ENCODE peak calls at places on chromosomes 6 and 20, in five cellular contexts. T is IMR-90, I is A549, S is GM12878, M is K562. L is an unnamed sample.

GRCh38 chr20:32004963-32005362 is 5.3 kb upstream of the CCM2L start:
- DNase-seq in S (no peak), I (no peak), T (peak), M (peak), L (no peak)

GRCh38 chr6:153024401-153025017 is 22.0 kb upstream of the MTRF1L start:
- DNase-seq in S (peak), T (peak), M (peak), I (peak), L (peak)

GRCh38 chr6:84362180-84362821 is 134.9 kb upstream of the CEP162 start:
- DNase-seq in M (no peak), I (no peak), T (no peak), S (no peak), L (no peak)

GRCh38 chr6:83097204-83097603 is 29.7 kb downstream of the DOP1A start:
- DNase-seq in M (no peak), T (no peak), S (no peak), I (no peak), L (no peak)

GRCh38 chr6:15260099-15260821 is 14.4 kb downstream of the JARID2 start:
- DNase-seq in S (no peak), M (no peak), T (peak), I (no peak), L (no peak)

GRCh38 chr6:34912715-34913464 is 23.8 kb downstream of the ANKS1A start:
- DNase-seq in T (peak), M (no peak), S (peak), I (no peak), L (no peak)

GRCh38 chr6:45710304-45710821 is 305.3 kb downstream of the CLIC5 start:
- DNase-seq in I (no peak), S (peak), M (no peak), T (peak), L (no peak)

GRCh38 chr6:84774174-84775158 is 10.1 kb upstream of the TBX18 start:
- DNase-seq in S (no peak), T (no peak), I (peak), M (peak), L (no peak)

GRCh38 chr6:31575335-31575901 is at the start of gene TNF:
- DNase-seq in T (no peak), S (peak), I (no peak), M (no peak), L (no peak)

GRCh38 chr6:43496370-43497128 is 13.6 kb downstream of the LRRC73 start:
- DNase-seq in M (peak), T (peak), S (no peak), I (peak), L (peak)

GRCh38 chr20:44586289-44586911 is 4.0 kb downstream of the PKIG start:
- DNase-seq in M (no peak), T (no peak), I (no peak), S (peak), L (no peak)

GRCh38 chr6:129929433-129929832 is 68.3 kb upstream of the TMEM244 start:
- DNase-seq in M (no peak), I (no peak), S (no peak), T (peak), L (no peak)

GRCh38 chr6:13262302-13263006 is 65.9 kb downstream of the TBC1D7 start:
- DNase-seq in M (no peak), I (no peak), T (no peak), S (no peak), L (no peak)

GRCh38 chr6:22886881-22887581 is 317.7 kb downstream of the HDGFL1 start:
- DNase-seq in M (no peak), I (no peak), T (peak), S (peak), L (no peak)

GRCh38 chr20:34954905-34955231 is 738 bp downstream of the GSS start:
- DNase-seq in T (peak), M (peak), S (no peak), I (no peak), L (peak)

GRCh38 chr6:63806573-63806913 is 170.9 kb downstream of the PHF3 start:
- DNase-seq in T (no peak), M (no peak), S (no peak), I (no peak), L (no peak)

GRCh38 chr6:166644631-166645030 is 17.6 kb upstream of the RPS6KA2 start:
- DNase-seq in S (no peak), T (no peak), I (no peak), M (no peak), L (no peak)

GRCh38 chr6:14047151-14047740 is 70.3 kb upstream of the CD83 start:
- DNase-seq in T (no peak), S (no peak), M (no peak), I (no peak), L (no peak)

GRCh38 chr6:96460052-96460700 is 61.4 kb upstream of the UFL1 start:
- DNase-seq in I (no peak), S (no peak), T (no peak), M (no peak), L (no peak)

GRCh38 chr6:34237722-34238506 is 1.2 kb downstream of the HMGA1 start:
- DNase-seq in T (peak), S (no peak), I (peak), M (peak), L (peak)

GRCh38 chr20:35491823-35492222 is 36.4 kb downstream of the CEP250 start:
- DNase-seq in I (no peak), M (no peak), S (no peak), T (peak), L (no peak)

GRCh38 chr6:110178626-110179405 is 654 bp downstream of the WASF1 start:
- DNase-seq in S (no peak), I (peak), T (peak), M (peak), L (peak)

GRCh38 chr6:88683734-88684133 is 279.7 kb downstream of the RNGTT start:
- DNase-seq in I (no peak), T (peak), M (no peak), S (no peak), L (no peak)

GRCh38 chr6:152984387-152984872 is 1.6 kb upstream of the FBXO5 start:
- DNase-seq in M (no peak), T (no peak), I (no peak), S (peak), L (no peak)

GRCh38 chr6:42742116-42742894 is 3.6 kb downstream of the TBCC start:
- DNase-seq in M (peak), S (no peak), T (peak), I (no peak), L (no peak)

GRCh38 chr6:139982652-139983051 is 608.2 kb upstream of the CITED2 start:
- DNase-seq in S (no peak), I (no peak), M (no peak), T (peak), L (no peak)

GRCh38 chr20:63681609-63682142 is 14.8 kb upstream of the TNFRSF6B start:
- DNase-seq in I (no peak), S (no peak), M (no peak), T (no peak), L (no peak)

GRCh38 chr6:154555075-154555677 is 44.7 kb upstream of the CNKSR3 start:
- DNase-seq in M (no peak), S (no peak), T (peak), I (peak), L (peak)

GRCh38 chr6:4220619-4221018 is 85.2 kb upstream of the ECI2 start:
- DNase-seq in I (no peak), M (no peak), T (peak), S (no peak), L (no peak)

GRCh38 chr6:135782517-135782916 is 69.0 kb upstream of the PDE7B start:
- DNase-seq in T (peak), M (no peak), S (no peak), I (no peak), L (no peak)

GRCh38 chr20:24855848-24856247 is 93.2 kb upstream of the CST7 start:
- DNase-seq in T (no peak), M (no peak), I (no peak), S (no peak), L (no peak)

GRCh38 chr20:24851346-24852019 is 97.6 kb upstream of the CST7 start:
- DNase-seq in M (no peak), S (no peak), T (no peak), I (no peak), L (no peak)

DNA sequence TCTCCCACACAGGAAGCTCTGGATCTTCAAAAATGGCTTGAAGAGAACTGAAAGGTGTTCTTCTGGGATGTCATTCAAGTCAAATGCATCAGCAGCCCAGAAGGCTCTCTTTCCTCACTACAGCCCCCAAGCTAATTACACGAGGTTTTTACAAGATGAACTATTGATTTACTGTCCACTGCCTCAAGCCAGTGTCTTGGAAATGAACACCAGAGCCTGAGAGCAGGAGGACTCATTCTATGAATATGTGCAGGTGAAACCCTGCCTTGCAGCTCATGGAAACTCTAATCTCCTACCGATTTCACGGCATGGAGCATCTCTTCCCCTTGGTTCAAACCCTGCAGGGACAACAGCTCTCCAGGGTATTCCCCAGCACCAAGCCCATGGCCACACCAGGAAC is 98.9 kb upstream of the CST7 start:
- DNase-seq in T (no peak), S (no peak), I (no peak), M (no peak), L (no peak)
- TF ChIP-seq BHLHE40 in T (no peak), S (no peak), I (no peak), M (no peak), L (no peak)

GRCh38 chr6:107674995-107675738 is 148.9 kb downstream of the SCML4 start:
- DNase-seq in M (peak), T (peak), S (peak), I (peak), L (peak)

GRCh38 chr6:107668826-107669474 is 155.2 kb downstream of the SCML4 start:
- DNase-seq in M (no peak), S (peak), T (no peak), I (no peak), L (no peak)

GRCh38 chr6:107673076-107673494 is 151.0 kb downstream of the SCML4 start:
- DNase-seq in M (no peak), T (no peak), S (no peak), I (no peak), L (no peak)

GRCh38 chr6:107667790-107668189 is 156.3 kb downstream of the SCML4 start:
- DNase-seq in I (no peak), T (no peak), M (no peak), S (no peak), L (no peak)

GRCh38 chr6:107670792-107671199 is 153.3 kb downstream of the SCML4 start:
- DNase-seq in I (no peak), M (no peak), S (peak), T (peak), L (no peak)
- TF ChIP-seq BHLHE40 in I (no peak), M (no peak), S (peak), T (no peak), L (no peak)

DNA sequence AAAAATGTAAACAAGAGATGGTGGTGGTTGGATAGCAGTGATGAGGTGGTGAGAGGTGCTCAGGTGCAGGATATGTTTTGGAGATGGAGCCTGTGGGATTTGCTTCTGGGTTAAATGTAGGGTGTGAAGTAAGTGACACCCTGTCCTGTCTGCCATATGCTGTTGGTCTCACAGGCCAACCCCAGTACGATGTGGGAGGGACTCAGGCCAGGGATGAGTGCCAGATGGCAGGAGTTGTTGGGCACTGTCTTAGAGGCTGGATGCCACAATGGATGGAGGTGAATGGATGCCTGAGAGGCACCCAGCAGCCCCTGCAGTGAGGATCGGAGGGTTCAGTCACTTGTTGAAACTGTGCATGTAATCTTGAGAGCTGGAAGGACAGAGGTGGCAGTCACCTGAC is 259.3 kb downstream of the NRN1 start:
- DNase-seq in T (no peak), I (no peak), S (no peak), M (no peak), L (no peak)
- TF ChIP-seq BHLHE40 in T (no peak), I (no peak), S (no peak), M (no peak), L (no peak)

GRCh38 chr20:48338717-48339116 is 489.1 kb downstream of the PREX1 start:
- DNase-seq in S (no peak), I (no peak), T (peak), M (no peak), L (no peak)
- TF ChIP-seq BHLHE40 in S (no peak), I (no peak), T (no peak), M (no peak), L (no peak)

GRCh38 chr6:157665172-157665571 is 157.9 kb upstream of the SNX9 start:
- DNase-seq in S (no peak), T (no peak), I (no peak), M (no peak), L (no peak)
- TF ChIP-seq BHLHE40 in S (no peak), T (no peak), I (no peak), M (no peak), L (no peak)

DNA sequence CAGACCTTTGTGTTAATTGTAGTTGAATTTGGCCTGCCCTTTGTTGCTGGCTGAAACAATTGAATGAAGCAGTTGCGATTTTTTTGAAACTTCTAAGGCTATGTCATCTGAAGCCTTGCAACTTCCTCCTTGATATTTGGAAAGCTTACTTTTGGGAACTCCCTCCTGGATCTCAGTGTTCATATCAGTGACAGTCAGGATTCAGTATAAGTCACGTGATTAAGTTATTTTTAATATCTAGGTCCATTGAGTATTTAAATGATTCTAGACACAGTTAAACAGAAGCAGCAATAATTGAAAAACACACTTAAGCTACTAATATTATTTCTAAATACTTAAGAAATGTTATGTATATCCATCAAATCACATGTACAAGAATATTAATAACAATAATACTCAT is 951.3 kb downstream of the GRIK2 start:
- DNase-seq in T (no peak), I (no peak), S (no peak), M (no peak), L (no peak)
- TF ChIP-seq BHLHE40 in T (no peak), I (no peak), S (no peak), M (no peak), L (no peak)

L was measured in HEK293T.